ENCODE peak calls at places on chromosomes 5 and 9, in four cellular contexts. C is spleen, K is testis, X is endothelial cell. E is an unnamed sample.

GRCh38 chr5:81800797-81801196 is 49.9 kb upstream of the SSBP2 start:
- DNase-seq in C (no peak), K (no peak), X (no peak), E (no peak)

GRCh38 chr5:54093081-54093492 is 217.3 kb downstream of the ARL15 start:
- DNase-seq in C (no peak), K (no peak), X (no peak), E (no peak)

GRCh38 chr5:128318691-128319090 is 219.4 kb downstream of the FBN2 start:
- DNase-seq in C (no peak), K (no peak), X (no peak), E (no peak)

GRCh38 chr9:122334916-122335315 is 35.9 kb upstream of the PTGS1 start:
- DNase-seq in C (no peak), K (no peak), X (no peak), E (no peak)

GRCh38 chr9:70399141-70399540 is 15.3 kb downstream of the KLF9 start:
- DNase-seq in C (no peak), K (no peak), X (no peak), E (no peak)

GRCh38 chr5:35777358-35778087 is 79.2 kb upstream of the IL7R start:
- DNase-seq in C (no peak), K (peak), X (peak), E (peak)

GRCh38 chr5:135020111-135020895 is 13.7 kb downstream of the PITX1 start:
- DNase-seq in C (peak), K (no peak), X (no peak), E (no peak)

GRCh38 chr5:107501965-107502691 is 168.6 kb downstream of the EFNA5 start:
- DNase-seq in C (no peak), K (no peak), X (no peak), E (no peak)

GRCh38 chr5:37838152-37838932 is 1.5 kb downstream of the GDNF start:
- DNase-seq in C (no peak), K (peak), X (peak), E (peak)

DNA sequence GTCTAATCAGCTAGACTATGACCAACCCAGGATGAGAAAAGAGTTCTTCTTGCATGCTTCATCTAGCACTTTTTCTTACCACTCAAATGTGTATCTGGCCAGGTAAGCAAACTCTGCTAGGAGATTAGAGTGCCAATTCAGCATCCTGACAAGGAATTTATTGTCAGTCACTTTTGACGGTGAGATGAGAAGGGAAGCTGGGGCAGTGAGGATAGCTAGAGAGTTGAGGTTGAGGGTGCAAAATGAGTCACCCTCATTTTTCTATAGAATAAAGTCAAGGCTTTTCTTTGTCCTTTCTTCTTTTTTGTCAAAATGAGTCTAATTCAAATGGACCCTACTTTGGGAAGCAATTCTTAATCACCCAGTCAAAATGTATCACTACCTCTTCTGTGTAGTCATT is 74.6 kb upstream of the PLPP1 start:
- DNase-seq in C (no peak), K (no peak), X (no peak), E (no peak)
- TF ChIP-seq CTCF in C (no peak), K (no peak), X (no peak), E (no peak)

GRCh38 chr5:83342475-83342874 is 129.1 kb upstream of the VCAN start:
- DNase-seq in C (no peak), K (no peak), X (no peak), E (no peak)
- TF ChIP-seq CTCF in C (no peak), K (no peak), X (no peak), E (no peak)

DNA sequence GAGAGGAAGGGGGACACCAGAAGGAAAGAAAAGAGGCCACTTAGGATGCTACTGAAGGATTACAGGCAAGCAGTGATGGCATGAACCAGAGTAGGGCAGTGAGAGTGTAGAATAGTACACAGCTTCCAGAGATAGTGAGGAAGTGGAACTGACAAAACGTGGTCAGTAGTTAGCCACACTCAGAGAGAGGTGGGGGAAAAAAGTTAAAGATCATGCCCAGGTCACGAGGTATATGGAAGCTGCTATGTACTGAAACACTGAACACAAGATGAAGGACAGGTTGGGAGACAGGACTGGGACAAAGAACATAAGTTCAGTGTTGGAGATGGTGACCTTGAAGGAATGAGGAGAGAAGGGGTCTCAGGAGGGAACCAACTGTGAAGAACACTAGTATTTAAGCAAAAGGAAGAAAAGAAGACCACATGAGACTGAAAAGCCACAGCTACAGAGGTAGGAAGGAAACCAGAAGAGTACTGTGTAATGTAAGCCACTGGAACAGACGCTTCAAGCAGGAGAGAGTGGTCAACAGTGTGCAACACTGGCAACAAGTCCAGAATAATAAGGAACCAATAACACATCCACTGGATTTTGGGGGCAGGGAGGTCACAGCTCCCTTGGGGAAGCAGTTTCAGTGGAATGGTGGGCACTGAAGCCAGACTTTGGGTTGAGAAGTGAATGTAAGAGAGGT is 45.5 kb downstream of the ELL2 start:
- DNase-seq in C (no peak), K (no peak), X (no peak), E (no peak)
- TF ChIP-seq CTCF in C (no peak), K (no peak), X (no peak), E (no peak)

GRCh38 chr5:106393276-106393675 is 1277.5 kb downstream of the EFNA5 start:
- DNase-seq in C (no peak), K (no peak), X (no peak), E (no peak)

GRCh38 chr5:106397700-106398099 is 1273.0 kb downstream of the EFNA5 start:
- DNase-seq in C (no peak), K (no peak), X (no peak), E (no peak)

DNA sequence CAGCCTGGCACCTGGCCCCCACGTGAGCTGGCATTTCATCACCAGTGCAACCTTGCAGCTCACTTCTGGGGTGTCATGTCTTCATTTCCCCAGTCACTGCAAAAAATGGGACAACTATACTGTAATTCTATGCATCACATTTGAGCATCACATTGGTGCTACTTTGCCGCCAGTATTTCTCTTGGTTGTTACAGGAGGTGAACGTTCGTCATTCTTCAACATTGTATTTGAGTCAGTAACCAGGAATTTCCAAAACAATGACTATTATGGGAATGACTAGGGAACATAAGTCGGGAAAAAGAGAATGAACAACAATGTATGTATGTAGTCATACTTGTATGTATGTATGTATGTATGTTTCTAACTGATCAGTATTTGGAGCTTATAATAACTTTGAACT is 1278.0 kb downstream of the EFNA5 start:
- DNase-seq in C (no peak), K (no peak), X (no peak), E (no peak)
- TF ChIP-seq CTCF in C (no peak), K (no peak), X (no peak), E (no peak)

GRCh38 chr5:153711755-153712154 is 221.3 kb downstream of the GRIA1 start:
- DNase-seq in C (no peak), K (no peak), X (no peak), E (no peak)
- TF ChIP-seq CTCF in C (no peak), K (no peak), X (no peak), E (no peak)